ENCODE peak calls at places on chromosomes 12 and 14, in five cellular contexts. H, N, P, L and E are unnamed samples.

GRCh38 chr14:35898217-35898775 is 72.2 kb downstream of the BRMS1L start:
- DNase-seq in N (no peak), H (no peak), P (no peak), L (no peak), E (no peak)

GRCh38 chr14:70821581-70821915 is 12.2 kb upstream of the MAP3K9 start:
- DNase-seq in H (no peak), N (no peak), P (no peak), L (no peak), E (no peak)

GRCh38 chr12:52146822-52147366 is 44.9 kb downstream of the KRT80 start:
- DNase-seq in H (no peak), L (no peak), N (no peak), P (no peak), E (no peak)

GRCh38 chr12:52217223-52217622 is 15.8 kb upstream of the KRT7 start:
- DNase-seq in L (peak), P (peak), H (no peak), N (peak), E (peak)

GRCh38 chr12:75563351-75563750 is 51.9 kb upstream of the KRR1 start:
- DNase-seq in P (no peak), H (no peak), L (no peak), N (no peak), E (no peak)

GRCh38 chr12:52903285-52903854 is 1.5 kb downstream of the KRT8 start:
- DNase-seq in N (no peak), L (peak), H (peak), P (no peak), E (peak)

GRCh38 chr12:2813573-2814185 is 1.2 kb downstream of the ITFG2 start:
- DNase-seq in L (peak), H (peak), P (no peak), N (no peak), E (peak)

GRCh38 chr12:52817699-52818238 is 3.9 kb upstream of the KRT4 start:
- DNase-seq in L (no peak), N (no peak), H (no peak), P (no peak), E (no peak)

GRCh38 chr12:132205271-132206092 is 61.2 kb downstream of the NOC4L start:
- DNase-seq in N (no peak), P (no peak), L (no peak), H (no peak), E (no peak)

GRCh38 chr12:97168804-97169203 is 261.7 kb downstream of the NEDD1 start:
- DNase-seq in L (no peak), N (no peak), H (no peak), P (no peak), E (no peak)

GRCh38 chr12:95439578-95440230 is 34.2 kb upstream of the METAP2 start:
- DNase-seq in L (no peak), P (no peak), N (no peak), H (no peak), E (no peak)

GRCh38 chr14:96938946-96939345 is 141.8 kb downstream of the VRK1 start:
- DNase-seq in H (no peak), P (no peak), N (no peak), L (no peak), E (no peak)

GRCh38 chr12:33438890-33439586 is 581 bp downstream of the SYT10 start:
- DNase-seq in P (peak), N (no peak), L (no peak), H (no peak), E (no peak)

GRCh38 chr12:22656835-22657234 is 31.9 kb downstream of the ETNK1 start:
- DNase-seq in N (no peak), L (no peak), H (no peak), P (no peak), E (no peak)

DNA sequence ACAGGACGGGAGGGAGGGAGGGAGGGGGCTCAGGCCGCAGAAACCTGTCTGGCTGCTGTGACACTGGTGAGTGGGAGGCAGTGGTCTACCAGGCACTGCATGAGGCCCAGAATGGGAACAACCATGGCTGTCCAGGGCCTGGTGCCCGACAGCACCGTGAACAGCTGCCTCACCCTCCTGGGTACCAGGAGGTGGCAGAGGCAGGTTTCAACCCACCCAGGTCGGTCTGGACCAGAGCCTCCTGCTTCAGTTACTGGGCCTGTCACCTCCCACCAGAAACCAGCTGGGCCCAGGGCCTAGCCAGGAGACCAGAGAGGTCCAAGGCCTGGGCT is 80.2 kb downstream of the ITPK1 start:
- DNase-seq in L (no peak), N (no peak), P (no peak), H (no peak), E (no peak)
- TF ChIP-seq CTCF in L (no peak), N (no peak), P (no peak), H (no peak), E (no peak)

GRCh38 chr12:68831751-68832503 is 23.9 kb downstream of the MDM2 start:
- DNase-seq in N (no peak), H (no peak), L (no peak), P (no peak), E (no peak)

GRCh38 chr12:68825569-68826217 is 17.7 kb downstream of the MDM2 start:
- DNase-seq in H (no peak), N (no peak), P (no peak), L (no peak), E (no peak)

GRCh38 chr12:68827895-68828294 is 19.9 kb downstream of the MDM2 start:
- DNase-seq in H (no peak), N (no peak), L (no peak), P (no peak), E (no peak)

GRCh38 chr12:68831272-68831671 is 23.3 kb downstream of the MDM2 start:
- DNase-seq in N (no peak), P (no peak), L (no peak), H (no peak), E (no peak)

DNA sequence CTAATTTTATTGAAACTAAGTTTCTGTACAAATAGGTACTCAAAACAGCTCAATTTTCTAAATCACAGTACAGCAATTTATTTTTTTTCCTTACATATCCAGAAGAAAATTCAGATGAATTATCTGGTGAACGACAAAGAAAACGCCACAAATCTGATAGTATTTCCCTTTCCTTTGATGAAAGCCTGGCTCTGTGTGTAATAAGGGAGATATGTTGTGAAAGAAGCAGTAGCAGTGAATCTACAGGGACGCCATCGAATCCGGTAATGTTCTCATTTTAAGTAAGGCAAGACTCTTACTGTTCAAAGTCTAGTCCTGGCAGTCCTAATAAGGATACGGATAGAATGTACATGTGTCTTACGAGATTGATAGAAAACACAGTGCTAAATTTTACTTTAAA is 20.7 kb downstream of the MDM2 start:
- DNase-seq in N (no peak), H (no peak), P (no peak), L (no peak), E (no peak)
- TF ChIP-seq POLR2A in N (no peak), H (no peak), P (no peak), L (no peak), E (no peak)

GRCh38 chr12:15320881-15321280 is 1.4 kb upstream of the PTPRO start:
- DNase-seq in P (no peak), H (no peak), L (no peak), N (no peak), E (no peak)

GRCh38 chr12:15323530-15323929 is 1.2 kb downstream of the PTPRO start:
- DNase-seq in P (no peak), H (no peak), L (no peak), N (no peak), E (no peak)

DNA sequence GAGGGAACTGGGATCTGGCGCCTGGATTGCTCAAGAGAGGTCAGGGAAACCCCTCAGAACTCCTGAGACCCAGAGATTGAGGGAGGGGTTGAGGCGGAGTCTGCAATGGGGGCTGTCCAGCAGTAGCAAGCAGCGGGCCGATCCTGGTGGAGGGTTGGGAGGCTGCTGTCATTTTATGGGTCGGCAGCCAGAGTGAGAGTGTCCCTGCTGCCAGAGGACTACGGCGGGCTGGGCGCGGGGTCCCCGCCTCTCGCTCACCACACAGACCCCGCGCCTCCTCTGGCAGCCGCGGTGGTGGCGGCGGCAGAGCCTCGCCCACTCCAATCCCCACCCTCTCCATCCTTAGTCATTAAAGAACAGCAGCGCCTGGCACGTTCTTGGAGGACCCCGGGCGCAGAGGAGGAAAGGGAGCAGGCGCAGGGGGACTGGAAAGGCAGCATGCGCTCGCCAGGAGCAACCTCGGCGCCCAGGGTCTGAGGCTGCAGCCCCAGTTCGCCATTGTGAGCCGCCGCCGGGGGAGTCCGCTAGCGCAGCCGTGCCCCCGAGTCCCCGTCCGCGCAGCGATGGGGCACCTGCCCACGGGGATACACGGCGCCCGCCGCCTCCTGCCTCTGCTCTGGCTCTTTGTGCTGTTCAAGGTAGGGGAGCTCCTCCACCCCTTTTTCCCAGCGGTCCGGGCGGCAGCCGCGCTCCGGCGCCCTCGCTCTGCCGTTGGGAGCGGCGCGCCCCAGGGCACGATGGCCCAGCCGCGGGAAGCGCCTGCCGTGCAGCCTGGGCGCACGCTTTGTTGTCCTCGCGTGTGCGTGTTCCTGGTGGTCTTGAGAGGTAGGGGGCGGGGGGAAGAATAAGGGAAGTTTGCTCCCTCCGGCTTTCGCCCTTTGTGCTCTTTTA is at the start of gene PTPRO:
- DNase-seq in N (no peak), H (no peak), P (no peak), L (no peak), E (peak)
- TF ChIP-seq CTCF in N (no peak), H (no peak), P (no peak), L (no peak), E (no peak)

GRCh38 chr12:55718020-55718419 is 2.2 kb upstream of the RDH5 start:
- DNase-seq in P (no peak), H (no peak), N (no peak), L (no peak), E (no peak)
- TF ChIP-seq POLR2A in P (no peak), H (no peak), N (no peak), L (no peak), E (no peak)

DNA sequence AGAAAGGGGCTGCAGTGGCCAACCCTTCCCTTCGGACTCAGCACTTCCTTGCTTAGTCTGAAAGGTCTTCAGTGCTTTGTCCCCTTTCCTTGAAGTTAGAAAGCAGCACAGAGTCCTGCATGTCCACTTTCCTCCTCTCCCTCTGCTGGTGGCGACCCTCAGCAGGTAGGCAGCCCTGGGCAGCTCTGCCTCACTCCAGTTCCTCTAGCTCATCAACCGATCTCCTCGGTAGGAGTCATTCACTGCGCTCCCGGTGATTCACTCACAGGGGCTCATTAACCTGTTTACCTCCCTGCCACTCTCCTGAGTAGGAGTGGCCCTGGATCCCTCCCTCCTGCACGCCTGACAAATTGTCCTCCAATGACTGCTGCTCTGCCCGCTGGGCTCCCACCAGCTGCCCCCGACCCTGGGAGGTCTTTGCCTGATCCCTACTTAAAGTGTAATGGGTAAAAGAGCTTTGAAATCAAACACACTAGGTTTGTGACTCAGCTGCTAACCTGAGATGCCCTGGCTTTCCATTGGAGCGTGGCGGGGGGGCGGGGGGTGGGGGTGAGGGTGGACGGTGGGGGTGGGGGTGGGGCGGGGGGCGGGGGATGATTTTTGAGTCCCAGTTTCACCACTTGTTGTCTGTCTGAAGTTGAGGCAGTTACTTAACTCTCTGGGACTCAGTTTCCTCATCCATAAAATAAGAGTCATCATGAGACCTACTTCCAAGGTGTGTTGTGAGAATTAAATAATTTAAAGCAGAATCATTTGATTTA is 4.2 kb downstream of the SCNN1A start:
- DNase-seq in L (peak), P (no peak), H (no peak), N (no peak), E (peak)
- TF ChIP-seq CTCF in L (no peak), P (no peak), H (peak), N (no peak), E (peak)

DNA sequence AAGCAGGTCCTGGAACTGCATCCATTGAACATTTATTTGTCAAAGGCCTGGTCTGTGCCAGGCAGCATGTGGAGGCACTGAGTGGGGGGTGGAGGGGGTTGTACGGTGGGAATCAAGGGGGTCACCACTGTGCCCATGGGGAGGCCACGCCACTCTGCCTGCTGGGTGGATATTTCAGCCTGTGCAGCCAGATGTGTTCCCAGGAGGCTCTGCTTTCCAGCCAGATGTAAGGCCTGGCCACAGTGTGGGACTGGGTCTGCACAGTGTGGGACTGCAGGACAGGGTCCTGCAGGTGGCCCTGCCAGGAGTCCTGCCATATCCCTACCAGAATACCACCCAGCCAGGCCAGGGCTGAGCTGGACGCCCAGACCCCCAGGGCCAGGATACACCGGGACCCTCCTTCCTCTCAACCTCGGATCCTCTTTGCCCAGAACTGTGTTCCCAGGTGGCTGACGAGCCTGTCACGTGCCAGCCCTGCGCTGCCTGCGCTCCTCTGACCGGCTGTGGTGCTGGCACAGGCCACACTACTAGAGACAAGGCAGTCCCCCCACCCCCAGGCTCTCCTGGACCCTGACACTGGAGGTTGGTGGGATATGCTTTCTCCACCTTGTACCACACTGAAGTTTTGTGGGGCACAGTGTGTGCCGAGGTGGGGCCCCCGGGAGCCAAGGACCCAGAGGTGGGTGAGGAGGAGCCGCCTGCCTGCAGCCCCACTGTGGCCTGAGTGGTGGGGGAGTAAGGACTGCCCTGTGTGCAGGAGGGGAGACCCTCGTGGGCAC is 17.5 kb downstream of the XRCC3 start:
- DNase-seq in N (no peak), L (no peak), H (no peak), P (peak), E (peak)
- TF ChIP-seq POLR2A in N (no peak), L (no peak), H (no peak), P (no peak), E (no peak)

GRCh38 chr14:24430143-24430681 is 458 bp downstream of the KHNYN start:
- DNase-seq in P (peak), L (peak), H (peak), N (peak), E (peak)
- TF ChIP-seq CTCF in P (no peak), L (no peak), H (no peak), N (no peak), E (no peak)